ENCODE peak calls at places on chromosomes 2 and 18, in four cellular contexts. T is NB4, O is A549, I is GM12878. M is an unnamed sample.

GRCh38 chr2:85756822-85757435 is 3.1 kb downstream of the ATOH8 start:
- DNase-seq in O (no peak), I (no peak), T (no peak), M (no peak)

GRCh38 chr2:1625281-1626001 is 118.9 kb downstream of the PXDN start:
- DNase-seq in I (no peak), O (no peak), T (no peak), M (peak)

GRCh38 chr2:30670453-30670852 is 136.8 kb downstream of the CAPN13 start:
- DNase-seq in O (no peak), I (no peak), T (no peak), M (no peak)

GRCh38 chr2:215439980-215440512 is 4.2 kb upstream of the FN1 start:
- DNase-seq in T (no peak), O (no peak), I (no peak), M (no peak)

GRCh38 chr2:148599112-148599991 is 45.2 kb upstream of the EPC2 start:
- DNase-seq in I (no peak), T (peak), O (no peak), M (no peak)

GRCh38 chr2:59904145-59904544 is 649.3 kb downstream of the BCL11A start:
- DNase-seq in O (no peak), I (no peak), T (no peak), M (no peak)

GRCh38 chr2:235724964-235725603 is 231.2 kb downstream of the AGAP1 start:
- DNase-seq in O (no peak), I (no peak), T (no peak), M (no peak)

GRCh38 chr18:64886995-64887394 is 738.1 kb upstream of the LINC00305 start:
- DNase-seq in I (no peak), O (no peak), T (no peak), M (no peak)

GRCh38 chr18:28767201-28767600 is 590.3 kb upstream of the CDH2 start:
- DNase-seq in T (no peak), O (no peak), I (no peak), M (no peak)

GRCh38 chr2:204842731-204843490 is 297.6 kb downstream of the PARD3B start:
- DNase-seq in O (peak), I (no peak), T (no peak), M (peak)

GRCh38 chr18:37578886-37579513 is 13.4 kb upstream of the CELF4 start:
- DNase-seq in T (peak), I (no peak), O (peak), M (no peak)

GRCh38 chr2:231597627-231598026 is 5.0 kb downstream of the TEX44 start:
- DNase-seq in O (no peak), I (no peak), T (no peak), M (no peak)

GRCh38 chr2:206543073-206543472 is 99.2 kb upstream of the FAM237A start:
- DNase-seq in T (no peak), O (no peak), I (no peak), M (no peak)

GRCh38 chr2:218671077-218671653 is 637 bp downstream of the RNF25 start:
- DNase-seq in I (no peak), T (peak), O (peak), M (peak)

GRCh38 chr2:149767516-149767974 is 180.0 kb upstream of the MMADHC start:
- DNase-seq in O (peak), I (no peak), T (no peak), M (peak)

GRCh38 chr2:220341014-220341413 is 713.6 kb downstream of the SLC4A3 start:
- DNase-seq in I (no peak), T (no peak), O (no peak), M (no peak)

GRCh38 chr2:39455826-39456225 is 18.7 kb upstream of the MAP4K3 start:
- DNase-seq in T (no peak), I (no peak), O (no peak), M (no peak)

GRCh38 chr18:57210101-57210661 is 63.3 kb downstream of the BOD1L2 start:
- DNase-seq in T (peak), I (no peak), O (peak), M (peak)

GRCh38 chr2:173226899-173227692 is 127.6 kb upstream of the CDCA7 start:
- DNase-seq in O (peak), I (no peak), T (no peak), M (no peak)

GRCh38 chr2:209147981-209148380 is 275.9 kb upstream of the MAP2 start:
- DNase-seq in T (no peak), O (no peak), I (no peak), M (no peak)

GRCh38 chr2:185978634-185979405 is 240.2 kb downstream of the FSIP2 start:
- DNase-seq in T (no peak), I (no peak), O (no peak), M (no peak)

GRCh38 chr18:48290162-48290926 is 118.8 kb downstream of the ZBTB7C start:
- DNase-seq in O (no peak), I (no peak), T (no peak), M (no peak)

GRCh38 chr2:13413989-13414388 is 697.3 kb downstream of the TRIB2 start:
- DNase-seq in O (no peak), I (no peak), T (peak), M (no peak)

DNA sequence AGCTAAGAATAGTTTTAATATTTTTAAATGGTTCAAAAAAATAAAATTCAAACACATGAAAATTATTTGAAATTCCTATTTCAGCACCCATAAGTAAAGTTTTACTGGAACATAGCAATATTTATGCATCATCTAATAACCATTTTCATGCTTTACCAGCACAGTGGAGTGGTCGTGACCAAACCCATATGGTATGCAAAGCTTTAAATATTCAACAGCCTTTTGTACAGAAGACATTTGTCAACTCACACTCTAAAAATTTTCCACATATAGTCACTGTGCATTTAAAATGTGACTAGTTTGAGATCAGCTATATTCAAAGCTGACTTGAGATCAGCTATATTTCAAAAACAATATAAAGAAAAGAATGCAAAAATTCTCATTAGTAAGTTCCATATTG is 46.2 kb downstream of the PUM2 start:
- DNase-seq in O (no peak), T (no peak), I (no peak), M (no peak)
- TF ChIP-seq MYC in O (no peak), T (no peak), I (no peak), M (no peak)

DNA sequence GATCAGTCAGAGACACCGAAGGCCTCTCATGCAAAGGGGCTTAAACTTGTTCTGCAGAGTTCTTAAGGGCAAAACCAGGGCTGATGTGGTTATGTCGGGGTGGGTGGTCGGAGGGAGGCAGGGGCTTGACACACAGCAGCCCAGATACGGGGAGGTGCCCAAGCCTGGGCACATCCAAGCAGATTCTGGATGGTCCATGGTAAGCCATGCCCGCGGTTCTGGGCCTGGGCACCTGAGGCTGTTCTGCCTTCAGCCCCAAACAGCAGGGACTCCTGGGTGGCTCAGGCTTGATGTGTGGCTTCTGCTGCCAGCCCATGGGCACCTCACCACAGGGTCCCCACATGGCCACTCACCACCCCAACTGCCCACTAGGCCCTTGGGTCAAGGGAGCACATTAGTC is 27.3 kb downstream of the STEAP3 start:
- DNase-seq in I (no peak), O (no peak), T (no peak), M (no peak)
- TF ChIP-seq MYC in I (no peak), O (no peak), T (no peak), M (no peak)

GRCh38 chr2:27973592-27973991 is 83.1 kb downstream of the BABAM2 start:
- DNase-seq in T (no peak), O (peak), I (no peak), M (no peak)
- TF ChIP-seq MYC in T (no peak), O (no peak), I (no peak), M (no peak)

DNA sequence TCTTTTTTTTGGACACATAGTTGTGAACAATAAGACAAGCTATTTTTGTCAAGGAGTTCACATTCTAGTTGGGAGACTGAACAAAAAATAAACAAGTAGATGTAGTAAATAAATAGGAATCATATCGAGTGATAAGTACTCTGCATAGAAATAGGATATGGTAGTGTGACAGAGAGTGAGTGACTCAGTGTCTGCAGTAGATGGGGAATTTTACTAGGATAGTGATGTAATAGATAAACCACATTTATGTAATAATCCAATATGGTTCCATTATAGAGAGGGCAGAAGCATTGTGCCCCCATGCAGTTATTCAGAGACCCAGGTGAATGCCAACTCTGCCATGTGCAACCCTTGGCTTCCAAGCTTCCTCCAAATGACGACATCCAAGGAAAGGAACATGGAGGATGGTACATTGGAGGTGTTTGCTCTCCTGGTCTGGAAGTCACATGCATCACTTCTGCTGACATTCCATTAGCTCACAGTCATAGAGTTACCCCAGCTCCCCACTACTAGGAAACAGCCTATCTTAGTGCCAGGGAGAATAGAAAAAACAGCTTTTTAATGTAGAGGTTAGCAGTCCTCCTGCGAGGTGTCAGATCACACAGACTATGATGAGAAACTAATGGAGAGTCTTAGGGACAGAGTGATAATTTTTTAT is 595.4 kb downstream of the NYAP2 start:
- DNase-seq in I (no peak), T (no peak), O (peak), M (no peak)
- TF ChIP-seq MYC in I (no peak), T (no peak), O (no peak), M (no peak)

M was measured in endothelial cell of umbilical vein.